ENCODE peak calls at places on chromosomes 6 and 20, in four cellular contexts. Q is left lung, F is spleen, L is suprapubic skin. O is an unnamed sample.

GRCh38 chr6:12327391-12327790 is 37.2 kb downstream of the EDN1 start:
- DNase-seq in F (no peak), Q (no peak), L (no peak), O (no peak)

GRCh38 chr6:142756215-142756630 is 188.8 kb downstream of the HIVEP2 start:
- DNase-seq in L (no peak), F (no peak), Q (no peak), O (no peak)

GRCh38 chr6:146017672-146018071 is 11.2 kb upstream of the GRM1 start:
- DNase-seq in L (no peak), F (no peak), Q (no peak), O (no peak)

GRCh38 chr6:164640946-164641345 is 668.5 kb downstream of the C6orf118 start:
- DNase-seq in L (no peak), F (no peak), Q (no peak), O (no peak)

GRCh38 chr6:167746377-167747151 is 80.1 kb upstream of the AFDN start:
- DNase-seq in F (peak), Q (no peak), L (no peak), O (no peak)

GRCh38 chr20:38125157-38126056 is 39.7 kb downstream of the TGM2 start:
- DNase-seq in F (peak), Q (peak), L (no peak), O (no peak)

GRCh38 chr6:5379647-5380242 is 118.4 kb downstream of the FARS2 start:
- DNase-seq in Q (no peak), F (no peak), L (no peak), O (no peak)

GRCh38 chr6:83958250-83958685 is 75.3 kb upstream of the MRAP2 start:
- DNase-seq in F (no peak), Q (no peak), L (no peak), O (no peak)

GRCh38 chr6:158751842-158752424 is 67.2 kb downstream of the EZR start:
- DNase-seq in Q (no peak), L (no peak), F (no peak), O (no peak)

GRCh38 chr20:14717124-14718004 is 380.0 kb upstream of the FLRT3 start:
- DNase-seq in L (no peak), F (no peak), Q (no peak), O (no peak)

GRCh38 chr20:38284893-38285444 is 19.0 kb upstream of the BPI start:
- DNase-seq in F (no peak), Q (no peak), L (no peak), O (no peak)

GRCh38 chr6:89146748-89147715 is 1.2 kb downstream of the PM20D2 start:
- DNase-seq in Q (peak), L (no peak), F (no peak), O (no peak)

GRCh38 chr6:18579869-18580268 is 192.7 kb downstream of the RNF144B start:
- DNase-seq in L (no peak), F (no peak), Q (no peak), O (no peak)

GRCh38 chr6:76166297-76166696 is 93.8 kb upstream of the IMPG1 start:
- DNase-seq in L (no peak), Q (no peak), F (no peak), O (no peak)

GRCh38 chr6:66435321-66435720 is 728.3 kb upstream of the EYS start:
- DNase-seq in Q (no peak), F (no peak), L (no peak), O (no peak)

GRCh38 chr20:37249304-37249703 is 12.3 kb downstream of the GHRH start:
- DNase-seq in F (no peak), L (no peak), Q (no peak), O (no peak)

GRCh38 chr6:71011861-71012260 is 55.0 kb upstream of the B3GAT2 start:
- DNase-seq in F (no peak), Q (no peak), L (no peak), O (no peak)

GRCh38 chr6:153140299-153140698 is 9.2 kb upstream of the RGS17 start:
- DNase-seq in F (no peak), L (no peak), Q (no peak), O (no peak)

GRCh38 chr6:72552938-72553337 is 68.9 kb upstream of the KCNQ5 start:
- DNase-seq in F (no peak), L (no peak), Q (no peak), O (no peak)

GRCh38 chr6:129592516-129593232 is 117.3 kb downstream of the ARHGAP18 start:
- DNase-seq in F (no peak), L (no peak), Q (no peak), O (no peak)

GRCh38 chr6:71444222-71444621 is 155.6 kb downstream of the OGFRL1 start:
- DNase-seq in F (no peak), L (no peak), Q (no peak), O (no peak)

GRCh38 chr20:8854566-8854965 is 214.3 kb upstream of the PLCB4 start:
- DNase-seq in L (no peak), Q (peak), F (no peak), O (no peak)

GRCh38 chr6:124674042-124674441 is 288.2 kb upstream of the RNF217 start:
- DNase-seq in Q (no peak), L (no peak), F (no peak), O (no peak)

GRCh38 chr6:34237316-34237721 is 646 bp downstream of the HMGA1 start:
- DNase-seq in F (no peak), L (no peak), Q (no peak), O (no peak)

GRCh38 chr20:10625641-10626040 is 48.2 kb downstream of the JAG1 start:
- DNase-seq in F (no peak), L (no peak), Q (no peak), O (no peak)

GRCh38 chr6:109363753-109364152 is 18.5 kb downstream of the CD164 start:
- DNase-seq in L (no peak), F (no peak), Q (no peak), O (no peak)

GRCh38 chr6:33314515-33314942 is 651 bp upstream of the TAPBP start:
- DNase-seq in F (peak), Q (peak), L (peak), O (no peak)

GRCh38 chr20:23634985-23635767 is 2.6 kb downstream of the CST3 start:
- DNase-seq in Q (no peak), L (peak), F (no peak), O (no peak)

GRCh38 chr20:47785900-47786762 is 850 bp upstream of the SULF2 start:
- DNase-seq in L (peak), F (no peak), Q (peak), O (no peak)

GRCh38 chr6:11772109-11772830 is 6.3 kb downstream of the ADTRP start:
- DNase-seq in F (no peak), L (peak), Q (no peak), O (no peak)

GRCh38 chr20:54844346-54844745 is 369.0 kb downstream of the DOK5 start:
- DNase-seq in Q (no peak), L (no peak), F (no peak), O (no peak)

GRCh38 chr6:160279850-160280249 is 21.2 kb upstream of the SLC22A2 start:
- DNase-seq in Q (no peak), L (no peak), F (no peak), O (no peak)

GRCh38 chr6:34459899-34460593 is 5.8 kb upstream of the PACSIN1 start:
- DNase-seq in L (no peak), Q (no peak), F (peak), O (no peak)

GRCh38 chr20:36394340-36394965 is 88.3 kb downstream of the DLGAP4 start:
- DNase-seq in L (peak), F (no peak), Q (no peak), O (no peak)

GRCh38 chr6:24332306-24332705 is 25.6 kb downstream of the DCDC2 start:
- DNase-seq in F (no peak), L (no peak), Q (no peak), O (no peak)

DNA sequence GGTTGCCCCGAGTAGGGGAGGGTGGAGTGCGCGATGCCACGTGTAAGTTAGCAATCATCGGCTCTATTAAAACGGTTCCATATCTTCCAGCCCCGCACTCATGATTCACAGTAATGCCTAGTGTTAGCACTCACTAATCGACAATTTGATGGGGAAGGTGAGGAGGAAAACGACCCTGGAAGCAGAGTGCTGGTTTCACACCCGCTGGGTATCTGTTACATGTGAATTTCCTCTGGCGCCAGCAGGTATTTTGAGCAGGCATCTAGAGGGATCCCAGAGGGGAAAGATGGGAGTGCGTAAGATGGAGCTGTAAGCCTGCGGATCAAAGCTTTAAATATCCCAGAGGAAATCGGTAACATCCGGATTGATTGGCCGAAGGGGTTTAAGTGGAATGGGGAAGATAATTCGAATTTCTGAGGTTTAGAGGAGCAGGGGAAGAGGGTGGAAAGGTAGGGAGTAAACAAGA is 34.7 kb upstream of the TCF21 start:
- DNase-seq in F (no peak), L (no peak), Q (no peak), O (no peak)
- H3K4me3 ChIP-seq in F (peak), L (no peak), Q (no peak), O (no peak)

GRCh38 chr6:136710877-136711552 is 81.3 kb downstream of the MAP3K5 start:
- DNase-seq in L (no peak), F (no peak), Q (no peak), O (no peak)
- H3K4me3 ChIP-seq in L (no peak), F (no peak), Q (no peak), O (no peak)

GRCh38 chr6:54850061-54850460 is 3.5 kb downstream of the FAM83B start:
- DNase-seq in L (no peak), Q (no peak), F (no peak), O (no peak)

GRCh38 chr6:54847799-54848597 is 1.4 kb downstream of the FAM83B start:
- DNase-seq in L (no peak), F (peak), Q (no peak), O (no peak)

GRCh38 chr6:54846857-54847721 is 518 bp downstream of the FAM83B start:
- DNase-seq in Q (no peak), F (no peak), L (no peak), O (no peak)

GRCh38 chr6:54846243-54846856 is at the start of gene FAM83B:
- DNase-seq in Q (peak), L (peak), F (no peak), O (no peak)
- H3K4me3 ChIP-seq in Q (peak), L (peak), F (peak), O (peak)

GRCh38 chr20:48824830-48825550 is 2.8 kb downstream of the PREX1 start:
- DNase-seq in Q (no peak), F (no peak), L (no peak), O (no peak)
- H3K4me3 ChIP-seq in Q (peak), F (peak), L (peak), O (no peak)

DNA sequence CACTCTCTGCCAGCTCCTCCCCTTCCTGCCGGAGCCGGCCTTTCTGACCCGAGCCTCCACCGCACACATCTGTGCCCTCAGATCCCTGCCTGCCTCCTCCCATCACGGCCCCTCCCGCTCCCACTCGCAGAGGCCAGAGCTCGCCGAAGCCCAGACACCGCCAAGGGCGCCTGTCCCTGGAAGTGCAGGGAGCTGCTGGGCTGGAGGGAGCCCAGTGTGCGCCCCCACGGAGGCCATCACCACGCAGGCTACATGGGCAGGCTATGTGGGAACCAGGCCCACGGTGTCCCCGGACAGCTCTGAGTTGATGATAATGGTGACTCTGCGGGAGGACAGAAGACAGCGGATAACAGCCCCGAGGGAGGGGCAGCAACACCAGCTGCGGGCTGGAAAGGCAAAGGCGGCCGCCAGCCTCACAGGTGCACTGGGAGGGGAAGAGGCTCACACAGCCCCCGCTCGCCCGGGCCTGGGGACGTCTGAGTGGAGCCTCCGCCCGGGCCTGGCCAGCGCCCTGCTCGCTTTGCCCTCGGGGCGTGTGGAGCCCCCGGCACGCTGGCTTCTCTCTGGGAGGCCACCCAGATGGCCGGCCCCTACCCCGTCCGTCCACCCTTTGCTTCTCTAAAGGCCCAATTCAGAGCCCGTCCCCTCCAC is 154.9 kb downstream of the DLL1 start:
- DNase-seq in L (peak), F (peak), Q (peak), O (no peak)
- H3K4me3 ChIP-seq in L (no peak), F (no peak), Q (no peak), O (no peak)

GRCh38 chr6:151096255-151096612 is 143.5 kb upstream of the AKAP12 start:
- DNase-seq in L (no peak), F (no peak), Q (no peak), O (no peak)

GRCh38 chr6:151095538-151096254 is 144.1 kb upstream of the AKAP12 start:
- DNase-seq in L (no peak), Q (no peak), F (no peak), O (no peak)

GRCh38 chr6:151097207-151097606 is 142.6 kb upstream of the AKAP12 start:
- DNase-seq in Q (no peak), F (no peak), L (no peak), O (no peak)

GRCh38 chr6:151098166-151098565 is 141.6 kb upstream of the AKAP12 start:
- DNase-seq in Q (no peak), L (no peak), F (no peak), O (no peak)

DNA sequence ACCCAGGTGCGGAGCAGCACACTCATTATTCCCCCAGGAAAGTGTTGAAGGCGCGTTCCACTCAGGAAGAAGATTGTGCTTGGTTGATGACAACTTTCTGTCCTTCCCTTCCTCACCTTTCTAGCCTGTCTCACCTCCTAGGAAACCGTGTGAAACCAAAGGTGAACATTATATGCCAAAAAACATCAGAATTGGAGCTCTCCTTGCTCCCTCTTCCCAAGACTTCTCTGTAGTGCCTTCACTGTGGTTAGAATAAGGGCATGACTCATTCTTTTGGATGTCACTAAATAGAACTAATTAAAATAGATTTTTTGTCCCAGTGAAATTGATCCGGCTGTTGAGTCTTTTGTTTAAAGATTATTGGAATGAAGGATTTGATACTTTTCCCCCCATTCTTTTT is 143.1 kb upstream of the AKAP12 start:
- DNase-seq in L (no peak), Q (no peak), F (no peak), O (no peak)
- H3K4me3 ChIP-seq in L (no peak), Q (no peak), F (no peak), O (no peak)

DNA sequence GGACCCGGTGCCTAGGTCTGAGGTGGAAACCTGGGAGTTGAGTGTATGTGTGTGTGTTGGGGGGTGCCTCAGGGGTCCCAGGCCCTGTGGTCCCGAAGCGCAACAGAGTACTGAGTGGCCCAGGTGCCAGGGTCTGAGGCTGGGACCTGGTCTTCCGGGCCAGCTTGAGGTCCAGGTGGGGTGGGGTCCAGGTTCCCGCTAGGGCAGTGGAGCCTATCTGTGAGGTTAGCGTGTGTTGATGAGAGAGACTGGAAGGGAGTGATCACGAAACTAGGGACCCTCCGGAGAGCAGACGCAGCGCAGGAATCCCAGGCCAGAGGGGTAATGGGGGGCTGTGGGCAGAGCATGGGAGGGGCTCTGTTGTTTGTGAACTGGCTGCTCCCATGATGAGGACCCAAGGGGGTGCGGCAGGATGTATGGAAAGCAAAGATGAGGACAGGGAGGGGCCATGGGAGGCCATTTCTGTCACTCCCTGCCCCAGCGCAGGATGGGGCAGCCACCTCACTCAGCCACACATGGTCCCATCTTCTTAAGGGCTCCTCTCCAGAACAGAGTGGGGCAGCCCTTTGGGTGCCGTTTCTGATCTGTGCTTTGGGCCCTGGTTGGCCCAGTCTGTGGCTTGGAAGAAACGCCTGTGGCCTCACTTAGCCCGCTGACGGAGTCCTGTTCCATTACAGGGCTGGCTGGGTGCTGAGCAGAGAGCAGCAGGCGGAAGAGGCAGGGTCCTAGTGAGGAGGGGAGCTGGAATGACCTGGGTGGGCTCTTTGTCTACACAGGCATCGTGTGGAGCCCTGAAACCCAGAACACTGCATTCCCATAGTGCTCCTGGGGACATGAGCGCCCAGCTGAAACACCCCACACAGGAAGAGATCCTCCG is 872 bp downstream of the HSPA12B start:
- DNase-seq in Q (no peak), F (peak), L (no peak), O (no peak)
- H3K4me3 ChIP-seq in Q (peak), F (peak), L (peak), O (peak)

GRCh38 chr6:144320746-144321145 is 35.6 kb downstream of the UTRN start:
- DNase-seq in L (no peak), F (no peak), Q (no peak), O (no peak)
- H3K4me3 ChIP-seq in L (no peak), F (no peak), Q (no peak), O (no peak)

GRCh38 chr6:138499303-138499991 is at the start of gene NHSL1:
- DNase-seq in Q (no peak), F (no peak), L (no peak), O (no peak)
- H3K4me3 ChIP-seq in Q (no peak), F (peak), L (peak), O (no peak)

GRCh38 chr6:43367245-43367984 is 2.0 kb downstream of the ZNF318 start:
- DNase-seq in F (no peak), L (no peak), Q (no peak), O (no peak)
- H3K4me3 ChIP-seq in F (peak), L (peak), Q (no peak), O (peak)

O was measured in esophagus squamous epithelium.